ENCODE peak calls at places on chromosomes 16 and 17, in ten cellular contexts. X, F, T, W, K, D, H, M, L and Z are unnamed samples. For H3K36me3 and H3K4me1, the result is how much of the 10 kb centered on the place peaks cover.

GRCh38 chr17:2892305-2892971 is 96.2 kb downstream of the RAP1GAP2 start:
- DNase-seq in X (no peak), L (no peak), K (no peak), H (peak), F (no peak), M (no peak), W (no peak), T (peak), D (peak), Z (no peak)

GRCh38 chr16:79185681-79186080 is 414.9 kb downstream of the MAF start:
- DNase-seq in H (no peak), L (no peak), T (no peak), X (no peak), F (no peak), W (no peak), K (no peak), D (no peak), M (no peak), Z (no peak)

GRCh38 chr16:4728676-4729075 is 5.4 kb downstream of the ANKS3 start:
- DNase-seq in H (no peak), T (no peak), L (no peak), F (no peak), K (no peak), X (no peak), W (no peak), M (no peak), D (no peak), Z (no peak)

GRCh38 chr17:57391076-57391825 is 134.9 kb downstream of the MSI2 start:
- DNase-seq in D (no peak), K (no peak), L (no peak), M (no peak), W (no peak), T (no peak), F (no peak), H (no peak), X (no peak), Z (no peak)

GRCh38 chr16:80671281-80671849 is 130.6 kb downstream of the DYNLRB2 start:
- DNase-seq in F (no peak), M (no peak), D (no peak), W (no peak), T (no peak), L (peak), H (no peak), X (peak), K (peak), Z (no peak)

GRCh38 chr17:27545562-27546229 is 85.3 kb upstream of the LGALS9 start:
- DNase-seq in F (no peak), L (no peak), D (no peak), K (no peak), T (no peak), M (no peak), X (no peak), H (no peak), W (no peak), Z (no peak)

GRCh38 chr16:71412270-71413160 is 29.3 kb downstream of the TLE7 start:
- DNase-seq in K (peak), H (peak), W (no peak), L (no peak), T (peak), F (peak), D (peak), M (peak), X (no peak), Z (no peak)

GRCh38 chr17:72931635-72932034 is 160.9 kb downstream of the SLC39A11 start:
- DNase-seq in L (no peak), H (no peak), W (no peak), M (no peak), X (peak), T (no peak), F (no peak), D (no peak), K (no peak), Z (no peak)

GRCh38 chr16:67773569-67774456 is 32.5 kb downstream of the RANBP10 start:
- DNase-seq in X (no peak), M (no peak), W (no peak), T (no peak), H (no peak), D (no peak), K (no peak), F (no peak), L (no peak), Z (no peak)

GRCh38 chr16:5595849-5596248 is 498.3 kb upstream of the EEF2KMT start:
- DNase-seq in F (no peak), L (no peak), K (no peak), X (no peak), W (no peak), T (no peak), M (no peak), H (no peak), D (no peak), Z (no peak)

GRCh38 chr16:3088450-3088849 is 10.6 kb downstream of the ZSCAN10 start:
- DNase-seq in L (no peak), D (no peak), F (no peak), X (no peak), K (no peak), T (no peak), M (no peak), H (no peak), W (no peak), Z (no peak)

GRCh38 chr17:41982026-41982989 is 15.7 kb downstream of the CNP start:
- DNase-seq in H (no peak), F (no peak), T (no peak), L (no peak), X (no peak), D (no peak), K (no peak), W (no peak), M (no peak), Z (no peak)

GRCh38 chr16:85389679-85390470 is 223.2 kb upstream of the GSE1 start:
- DNase-seq in H (no peak), F (peak), L (no peak), X (no peak), M (no peak), D (no peak), W (peak), K (no peak), T (no peak), Z (no peak)

GRCh38 chr16:85546585-85547447 is 66.3 kb upstream of the GSE1 start:
- DNase-seq in F (no peak), L (no peak), D (no peak), X (no peak), K (no peak), T (no peak), M (no peak), W (no peak), H (no peak), Z (no peak)

GRCh38 chr17:77304051-77304745 is 163.4 kb downstream of the SEC14L1 start:
- DNase-seq in M (no peak), D (no peak), T (no peak), L (no peak), W (no peak), F (no peak), K (no peak), X (no peak), H (no peak), Z (no peak)

GRCh38 chr17:38751144-38751802 is 1.3 kb upstream of the PSMB3 start:
- DNase-seq in K (no peak), F (no peak), M (no peak), L (no peak), T (no peak), D (no peak), H (no peak), X (no peak), W (no peak), Z (no peak)

GRCh38 chr17:62792122-62792800 is 15.9 kb downstream of the MARCHF10 start:
- DNase-seq in W (no peak), H (peak), M (no peak), X (no peak), T (peak), F (no peak), D (no peak), L (no peak), K (no peak), Z (no peak)

GRCh38 chr17:32929288-32929574 is 1.3 kb downstream of the TMEM98 start:
- DNase-seq in X (no peak), K (peak), D (no peak), L (no peak), H (no peak), M (no peak), F (no peak), W (no peak), T (no peak), Z (no peak)

GRCh38 chr17:3964203-3965122 is at the start of gene ATP2A3:
- DNase-seq in F (peak), D (peak), H (no peak), L (no peak), T (no peak), W (no peak), X (no peak), K (peak), M (no peak), Z (no peak)

GRCh38 chr17:379531-380200 is 27.1 kb upstream of the RPH3AL start:
- DNase-seq in W (no peak), F (no peak), D (no peak), K (no peak), T (no peak), L (no peak), X (no peak), M (no peak), H (no peak), Z (no peak)

GRCh38 chr17:10136258-10136981 is 62.0 kb downstream of the GAS7 start:
- DNase-seq in K (no peak), H (no peak), X (no peak), L (no peak), T (no peak), M (no peak), F (no peak), D (no peak), W (no peak), Z (no peak)

GRCh38 chr17:73278465-73279453 is 17.1 kb upstream of the CPSF4L start:
- DNase-seq in K (no peak), H (no peak), L (no peak), M (no peak), T (no peak), X (no peak), F (no peak), D (peak), W (peak), Z (no peak)

DNA sequence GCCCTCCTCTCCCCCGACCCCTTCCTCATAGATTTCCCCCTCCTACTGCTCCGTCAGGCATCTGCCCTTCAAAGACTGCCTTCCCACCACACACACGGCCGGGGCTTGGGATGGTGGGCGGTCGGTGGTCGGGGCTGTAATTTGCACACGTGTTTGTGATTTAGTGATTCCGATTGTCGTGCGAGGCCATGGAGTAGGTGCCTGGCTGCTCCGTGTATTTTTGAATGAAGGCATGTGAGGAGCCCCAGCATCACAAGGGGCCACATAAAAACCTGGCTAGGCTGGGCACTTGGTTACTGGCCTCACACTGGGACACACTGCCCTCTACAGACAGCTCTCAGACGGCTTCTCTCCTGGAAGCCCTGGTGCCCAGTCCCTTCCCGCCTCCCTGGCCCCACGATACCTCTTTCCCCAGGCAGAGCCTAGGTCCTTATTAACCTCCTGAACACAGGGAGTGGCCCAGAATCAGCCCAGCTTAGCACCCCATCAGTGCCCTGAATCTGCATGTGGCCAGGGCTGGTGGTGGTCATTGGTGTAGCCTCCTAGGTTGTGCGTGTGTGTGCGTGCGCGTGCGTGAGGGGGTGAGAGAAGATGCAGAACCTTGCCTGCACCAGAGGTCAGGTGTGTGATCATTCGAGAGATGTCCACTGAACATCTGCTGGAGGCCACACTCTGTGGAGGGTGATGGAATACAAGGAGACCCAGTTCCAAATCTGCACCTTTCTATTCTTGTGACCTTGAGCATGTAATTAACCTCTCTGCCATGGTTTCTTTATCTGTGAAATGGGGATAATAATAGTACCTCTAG is 1.3 kb upstream of the SOCS1 start:
- DNase-seq in H (no peak), F (peak), L (no peak), W (peak), T (peak), K (peak), D (peak), X (no peak), M (peak), Z (no peak)
- TF ChIP-seq POLR2AphosphoS5 in H (no peak), F (no peak), L (peak), W (no peak), T (no peak), K (no peak), D (no peak), X (no peak), M (peak), Z (peak)

DNA sequence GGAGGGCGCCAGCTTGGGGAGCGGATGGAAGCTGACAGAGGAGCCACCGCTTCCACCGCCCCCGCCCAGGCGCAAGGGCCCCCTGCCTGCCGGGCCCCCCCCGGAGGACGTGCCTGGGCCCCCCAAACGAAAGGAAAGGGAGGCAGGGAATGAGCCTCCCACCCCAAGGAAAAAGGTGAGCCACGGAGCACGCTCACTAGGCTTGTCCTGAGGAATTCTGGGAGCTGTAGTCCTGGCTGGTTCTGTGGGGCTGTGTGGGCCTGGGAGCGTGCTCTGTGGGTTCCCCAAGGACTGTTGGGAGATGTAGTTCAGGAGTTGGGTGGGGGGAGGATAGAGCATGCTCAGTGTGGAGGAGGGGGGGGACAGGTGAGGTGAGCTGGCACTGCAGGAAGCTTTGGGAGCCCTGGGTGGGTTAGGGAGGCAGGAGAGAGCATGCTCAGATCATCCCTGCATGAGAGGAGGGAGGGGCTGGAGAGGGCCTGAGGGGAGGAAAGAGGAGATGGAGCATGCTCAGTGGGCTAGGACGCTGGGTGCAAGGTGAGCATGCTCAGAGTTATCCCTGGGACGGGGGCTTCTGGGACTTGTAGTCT is 4.5 kb downstream of the FBXL19 start:
- DNase-seq in H (no peak), T (peak), F (peak), D (peak), L (no peak), X (peak), M (no peak), K (peak), W (no peak), Z (no peak)
- H3K36me3 ChIP-seq in H (under half), T (under half), F (under half), D (under half), L (under half), X (under half), M (under half), K (under half), W (under half), Z (under half)

DNA sequence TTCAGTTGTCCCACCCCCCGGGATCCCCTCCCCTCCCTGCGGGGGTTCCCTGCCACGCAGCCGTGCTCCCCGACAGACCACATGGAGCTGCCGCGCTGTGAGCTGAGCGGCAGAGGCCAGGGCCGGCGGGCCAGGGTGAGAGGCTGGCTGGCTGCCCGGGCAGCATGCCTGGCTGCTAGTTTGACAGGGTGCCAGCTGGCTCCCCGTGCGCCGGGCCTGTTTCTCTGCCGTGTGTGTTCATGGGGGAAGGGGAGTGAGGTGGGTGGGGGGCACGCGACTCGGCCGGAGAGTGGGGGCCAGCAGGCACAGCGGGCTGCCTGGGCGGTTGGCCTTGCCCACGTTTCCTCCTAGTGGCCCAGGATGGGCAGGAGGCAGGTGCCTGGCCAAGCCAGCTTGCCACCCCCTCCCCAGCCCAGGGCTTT is 34.1 kb downstream of the BAHCC1 start:
- DNase-seq in D (peak), F (no peak), X (no peak), W (peak), H (no peak), L (no peak), T (no peak), K (no peak), M (peak), Z (no peak)
- H3K4me1 ChIP-seq in D (under half), F (under half), X (under half), W (under half), H (half or more), L (half or more), T (under half), K (under half), M (under half), Z (under half)

DNA sequence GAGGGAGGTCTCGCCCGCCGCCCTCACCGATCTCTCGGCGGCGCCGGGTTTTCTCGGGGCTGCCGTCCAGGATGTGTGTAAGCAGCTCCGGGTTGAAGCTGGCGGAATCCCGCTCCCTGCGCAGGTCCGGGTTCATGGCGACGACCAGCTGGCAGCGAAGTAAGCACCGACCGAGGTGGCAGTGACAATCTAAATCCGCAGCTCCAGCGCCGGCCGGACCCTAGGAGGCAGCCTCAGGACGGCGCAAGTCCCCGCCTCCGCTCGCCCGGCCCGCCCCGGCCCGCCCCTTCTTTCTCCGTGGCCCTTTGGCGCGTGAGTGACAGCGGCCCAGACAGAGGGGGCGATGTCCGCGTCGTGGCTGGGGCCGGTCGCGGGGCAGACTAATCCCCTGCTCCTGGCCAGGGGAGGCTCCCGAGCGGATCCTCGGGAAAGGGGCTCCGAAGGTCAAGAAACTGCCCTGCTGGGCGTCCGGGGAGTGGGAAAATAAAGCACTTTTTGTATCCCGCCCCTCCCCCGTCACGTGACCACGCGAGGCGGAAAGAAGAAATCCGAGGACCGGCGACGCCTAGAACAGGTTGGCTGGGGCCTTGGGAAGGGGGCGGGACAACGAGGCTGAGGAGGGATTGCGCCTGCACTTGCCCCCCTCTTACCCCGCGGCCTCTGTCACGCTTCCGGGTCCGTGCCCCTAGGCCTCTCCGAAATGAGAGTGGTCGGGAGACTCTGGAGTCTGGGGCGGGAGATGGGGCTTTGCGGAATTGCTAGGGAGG is at the start of the genes ACOX1 and TEN1:
- DNase-seq in L (peak), W (peak), T (peak), K (peak), M (peak), D (peak), H (peak), X (peak), F (peak), Z (peak)
- TF ChIP-seq POLR2AphosphoS5 in L (peak), W (peak), T (peak), K (peak), M (peak), D (peak), H (peak), X (peak), F (peak), Z (peak)

DNA sequence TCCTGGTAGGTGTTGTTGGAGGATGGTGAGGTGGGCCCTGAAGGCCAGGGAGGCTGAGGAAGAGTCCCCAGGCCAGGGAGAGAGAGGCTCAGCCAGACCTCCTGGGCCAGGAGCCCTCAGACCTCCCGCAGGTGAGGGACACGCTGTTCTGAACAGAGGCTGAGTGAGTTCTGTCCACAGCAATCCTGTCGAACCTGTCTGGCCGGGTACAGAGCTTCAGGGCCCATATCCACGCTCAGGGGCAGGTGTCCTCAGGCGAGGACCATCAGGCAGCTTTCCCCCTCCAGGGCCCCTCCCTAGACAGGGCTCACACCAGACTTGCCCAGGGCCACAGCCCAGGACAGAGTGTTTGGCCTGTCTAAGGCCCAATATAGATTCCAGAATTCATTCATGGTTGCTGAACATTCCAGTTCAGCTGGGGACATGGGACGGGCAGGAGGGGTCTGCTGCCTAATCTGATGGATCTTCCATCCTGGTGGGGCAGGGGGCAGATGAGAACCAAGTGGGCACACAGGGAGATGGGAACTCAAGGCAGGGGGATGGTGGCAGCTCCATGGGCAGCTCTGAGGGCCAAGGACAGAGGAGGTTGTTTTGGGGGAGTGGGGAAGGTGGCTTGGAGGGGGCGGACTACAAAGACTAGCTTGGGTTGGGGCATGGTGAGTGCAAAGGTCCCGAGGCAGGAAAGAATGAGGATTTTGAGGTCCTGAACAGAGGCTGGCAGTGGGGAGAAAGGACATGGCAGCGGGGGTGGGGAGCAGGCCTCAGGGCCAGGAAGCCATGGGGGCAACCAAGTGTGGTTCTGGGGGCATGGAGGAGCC is 23.4 kb upstream of the MPRIP start:
- DNase-seq in K (no peak), D (peak), H (no peak), T (no peak), M (peak), X (no peak), W (no peak), L (no peak), F (no peak), Z (no peak)
- H3K36me3 ChIP-seq in K (under half), D (under half), H (under half), T (under half), M (under half), X (under half), W (under half), L (under half), F (under half), Z (under half)